ENCODE peak calls at places on chromosomes 1 and 21, in seven cellular contexts. One of them, this sample, is unnamed.

GRCh38 chr1:43272576-43273571 is 3.1 kb downstream of the TMEM125 start:
- DNase-seq in thoracic aorta: no peak
- DNase-seq in Calu3: no peak
- DNase-seq in mammary epithelial cell: no peak
- DNase-seq in tibial nerve: no peak
- DNase-seq in brain microvascular endothelial cell: no peak
- DNase-seq in AG04450: no peak
- DNase-seq in this sample: no peak

GRCh38 chr1:225998560-225999226 is 450 bp downstream of the SDE2 start:
- DNase-seq in thoracic aorta: no peak
- DNase-seq in Calu3: no peak
- DNase-seq in mammary epithelial cell: peak
- DNase-seq in tibial nerve: no peak
- DNase-seq in brain microvascular endothelial cell: peak
- DNase-seq in AG04450: no peak
- DNase-seq in this sample: no peak

GRCh38 chr1:9827558-9828185 is 3.9 kb upstream of the CLSTN1 start:
- DNase-seq in thoracic aorta: no peak
- DNase-seq in Calu3: no peak
- DNase-seq in mammary epithelial cell: no peak
- DNase-seq in tibial nerve: no peak
- DNase-seq in brain microvascular endothelial cell: no peak
- DNase-seq in AG04450: no peak
- DNase-seq in this sample: no peak

GRCh38 chr1:162854245-162854860 is 6.6 kb downstream of the CCDC190 start:
- DNase-seq in thoracic aorta: no peak
- DNase-seq in Calu3: peak
- DNase-seq in mammary epithelial cell: peak
- DNase-seq in tibial nerve: peak
- DNase-seq in brain microvascular endothelial cell: peak
- DNase-seq in AG04450: peak
- DNase-seq in this sample: no peak

GRCh38 chr1:229430761-229431269 is 3.1 kb downstream of the ACTA1 start:
- DNase-seq in thoracic aorta: no peak
- DNase-seq in Calu3: peak
- DNase-seq in mammary epithelial cell: no peak
- DNase-seq in tibial nerve: peak
- DNase-seq in brain microvascular endothelial cell: peak
- DNase-seq in AG04450: no peak
- DNase-seq in this sample: no peak

GRCh38 chr1:193187114-193187513 is 701 bp upstream of the B3GALT2 start:
- DNase-seq in thoracic aorta: no peak
- DNase-seq in Calu3: no peak
- DNase-seq in mammary epithelial cell: no peak
- DNase-seq in tibial nerve: no peak
- DNase-seq in brain microvascular endothelial cell: no peak
- DNase-seq in AG04450: no peak
- DNase-seq in this sample: no peak

GRCh38 chr1:200889571-200889970 is 5.1 kb upstream of the INAVA start:
- DNase-seq in thoracic aorta: no peak
- DNase-seq in Calu3: no peak
- DNase-seq in mammary epithelial cell: peak
- DNase-seq in tibial nerve: no peak
- DNase-seq in brain microvascular endothelial cell: no peak
- DNase-seq in AG04450: no peak
- DNase-seq in this sample: no peak

GRCh38 chr1:236066828-236067386 is 2.0 kb upstream of the NID1 start:
- DNase-seq in thoracic aorta: no peak
- DNase-seq in Calu3: no peak
- DNase-seq in mammary epithelial cell: no peak
- DNase-seq in tibial nerve: peak
- DNase-seq in brain microvascular endothelial cell: no peak
- DNase-seq in AG04450: no peak
- DNase-seq in this sample: no peak

GRCh38 chr1:15282810-15283474 is 35.9 kb downstream of the FHAD1 start:
- DNase-seq in thoracic aorta: no peak
- DNase-seq in Calu3: no peak
- DNase-seq in mammary epithelial cell: peak
- DNase-seq in tibial nerve: no peak
- DNase-seq in brain microvascular endothelial cell: no peak
- DNase-seq in AG04450: no peak
- DNase-seq in this sample: no peak

GRCh38 chr1:95604784-95605183 is 370.8 kb downstream of the RWDD3 start:
- DNase-seq in thoracic aorta: no peak
- DNase-seq in Calu3: no peak
- DNase-seq in mammary epithelial cell: no peak
- DNase-seq in tibial nerve: no peak
- DNase-seq in brain microvascular endothelial cell: no peak
- DNase-seq in AG04450: no peak
- DNase-seq in this sample: no peak

GRCh38 chr1:12542596-12543592 is 75.1 kb downstream of the DHRS3 start:
- DNase-seq in thoracic aorta: no peak
- DNase-seq in Calu3: no peak
- DNase-seq in mammary epithelial cell: no peak
- DNase-seq in tibial nerve: no peak
- DNase-seq in brain microvascular endothelial cell: no peak
- DNase-seq in AG04450: no peak
- DNase-seq in this sample: no peak

GRCh38 chr1:30087465-30087864 is 635.9 kb downstream of the MATN1 start:
- DNase-seq in thoracic aorta: no peak
- DNase-seq in Calu3: peak
- DNase-seq in mammary epithelial cell: no peak
- DNase-seq in tibial nerve: no peak
- DNase-seq in brain microvascular endothelial cell: no peak
- DNase-seq in AG04450: no peak
- DNase-seq in this sample: no peak

GRCh38 chr1:230798491-230798890 is 51.3 kb downstream of the CAPN9 start:
- DNase-seq in thoracic aorta: no peak
- DNase-seq in Calu3: no peak
- DNase-seq in mammary epithelial cell: no peak
- DNase-seq in tibial nerve: no peak
- DNase-seq in brain microvascular endothelial cell: no peak
- DNase-seq in AG04450: no peak
- DNase-seq in this sample: no peak

GRCh38 chr1:38758824-38759223 is 100.7 kb downstream of the RRAGC start:
- DNase-seq in thoracic aorta: no peak
- DNase-seq in Calu3: no peak
- DNase-seq in mammary epithelial cell: no peak
- DNase-seq in tibial nerve: no peak
- DNase-seq in brain microvascular endothelial cell: no peak
- DNase-seq in AG04450: no peak
- DNase-seq in this sample: no peak

GRCh38 chr1:206979379-206980043 is 9.3 kb upstream of the FCAMR start:
- DNase-seq in thoracic aorta: no peak
- DNase-seq in Calu3: no peak
- DNase-seq in mammary epithelial cell: peak
- DNase-seq in tibial nerve: no peak
- DNase-seq in brain microvascular endothelial cell: peak
- DNase-seq in AG04450: no peak
- DNase-seq in this sample: no peak
- TF ChIP-seq CTCF in thoracic aorta: no peak
- TF ChIP-seq CTCF in Calu3: peak
- TF ChIP-seq CTCF in mammary epithelial cell: peak
- TF ChIP-seq CTCF in tibial nerve: peak
- TF ChIP-seq CTCF in brain microvascular endothelial cell: peak
- TF ChIP-seq CTCF in AG04450: peak
- TF ChIP-seq CTCF in this sample: no peak

GRCh38 chr1:181013144-181013543 is 9.5 kb downstream of the STX6 start:
- DNase-seq in thoracic aorta: no peak
- DNase-seq in Calu3: no peak
- DNase-seq in mammary epithelial cell: no peak
- DNase-seq in tibial nerve: no peak
- DNase-seq in brain microvascular endothelial cell: no peak
- DNase-seq in AG04450: no peak
- DNase-seq in this sample: no peak

GRCh38 chr1:181018901-181019681 is 3.6 kb downstream of the STX6 start:
- DNase-seq in thoracic aorta: no peak
- DNase-seq in Calu3: no peak
- DNase-seq in mammary epithelial cell: peak
- DNase-seq in tibial nerve: no peak
- DNase-seq in brain microvascular endothelial cell: no peak
- DNase-seq in AG04450: no peak
- DNase-seq in this sample: no peak

GRCh38 chr1:181014431-181015257 is 8.0 kb downstream of the STX6 start:
- DNase-seq in thoracic aorta: no peak
- DNase-seq in Calu3: no peak
- DNase-seq in mammary epithelial cell: no peak
- DNase-seq in tibial nerve: no peak
- DNase-seq in brain microvascular endothelial cell: no peak
- DNase-seq in AG04450: no peak
- DNase-seq in this sample: no peak

GRCh38 chr1:181015258-181015630 is 7.4 kb downstream of the STX6 start:
- DNase-seq in thoracic aorta: no peak
- DNase-seq in Calu3: no peak
- DNase-seq in mammary epithelial cell: no peak
- DNase-seq in tibial nerve: no peak
- DNase-seq in brain microvascular endothelial cell: no peak
- DNase-seq in AG04450: no peak
- DNase-seq in this sample: no peak

GRCh38 chr1:181016563-181016962 is 6.1 kb downstream of the STX6 start:
- DNase-seq in thoracic aorta: no peak
- DNase-seq in Calu3: no peak
- DNase-seq in mammary epithelial cell: no peak
- DNase-seq in tibial nerve: no peak
- DNase-seq in brain microvascular endothelial cell: no peak
- DNase-seq in AG04450: no peak
- DNase-seq in this sample: no peak
- TF ChIP-seq CTCF in thoracic aorta: no peak
- TF ChIP-seq CTCF in Calu3: no peak
- TF ChIP-seq CTCF in mammary epithelial cell: no peak
- TF ChIP-seq CTCF in tibial nerve: no peak
- TF ChIP-seq CTCF in brain microvascular endothelial cell: no peak
- TF ChIP-seq CTCF in AG04450: no peak
- TF ChIP-seq CTCF in this sample: no peak

GRCh38 chr1:19447550-19447949 is 37.8 kb downstream of the CAPZB start:
- DNase-seq in thoracic aorta: no peak
- DNase-seq in Calu3: no peak
- DNase-seq in mammary epithelial cell: no peak
- DNase-seq in tibial nerve: no peak
- DNase-seq in brain microvascular endothelial cell: no peak
- DNase-seq in AG04450: no peak
- DNase-seq in this sample: no peak

GRCh38 chr1:19443321-19443720 is 42.0 kb downstream of the CAPZB start:
- DNase-seq in thoracic aorta: no peak
- DNase-seq in Calu3: no peak
- DNase-seq in mammary epithelial cell: no peak
- DNase-seq in tibial nerve: no peak
- DNase-seq in brain microvascular endothelial cell: no peak
- DNase-seq in AG04450: no peak
- DNase-seq in this sample: no peak

GRCh38 chr1:19444399-19445021 is 40.8 kb downstream of the CAPZB start:
- DNase-seq in thoracic aorta: no peak
- DNase-seq in Calu3: no peak
- DNase-seq in mammary epithelial cell: no peak
- DNase-seq in tibial nerve: no peak
- DNase-seq in brain microvascular endothelial cell: no peak
- DNase-seq in AG04450: no peak
- DNase-seq in this sample: no peak

GRCh38 chr1:19448491-19449439 is 36.6 kb downstream of the CAPZB start:
- DNase-seq in thoracic aorta: no peak
- DNase-seq in Calu3: no peak
- DNase-seq in mammary epithelial cell: peak
- DNase-seq in tibial nerve: peak
- DNase-seq in brain microvascular endothelial cell: no peak
- DNase-seq in AG04450: peak
- DNase-seq in this sample: no peak

DNA sequence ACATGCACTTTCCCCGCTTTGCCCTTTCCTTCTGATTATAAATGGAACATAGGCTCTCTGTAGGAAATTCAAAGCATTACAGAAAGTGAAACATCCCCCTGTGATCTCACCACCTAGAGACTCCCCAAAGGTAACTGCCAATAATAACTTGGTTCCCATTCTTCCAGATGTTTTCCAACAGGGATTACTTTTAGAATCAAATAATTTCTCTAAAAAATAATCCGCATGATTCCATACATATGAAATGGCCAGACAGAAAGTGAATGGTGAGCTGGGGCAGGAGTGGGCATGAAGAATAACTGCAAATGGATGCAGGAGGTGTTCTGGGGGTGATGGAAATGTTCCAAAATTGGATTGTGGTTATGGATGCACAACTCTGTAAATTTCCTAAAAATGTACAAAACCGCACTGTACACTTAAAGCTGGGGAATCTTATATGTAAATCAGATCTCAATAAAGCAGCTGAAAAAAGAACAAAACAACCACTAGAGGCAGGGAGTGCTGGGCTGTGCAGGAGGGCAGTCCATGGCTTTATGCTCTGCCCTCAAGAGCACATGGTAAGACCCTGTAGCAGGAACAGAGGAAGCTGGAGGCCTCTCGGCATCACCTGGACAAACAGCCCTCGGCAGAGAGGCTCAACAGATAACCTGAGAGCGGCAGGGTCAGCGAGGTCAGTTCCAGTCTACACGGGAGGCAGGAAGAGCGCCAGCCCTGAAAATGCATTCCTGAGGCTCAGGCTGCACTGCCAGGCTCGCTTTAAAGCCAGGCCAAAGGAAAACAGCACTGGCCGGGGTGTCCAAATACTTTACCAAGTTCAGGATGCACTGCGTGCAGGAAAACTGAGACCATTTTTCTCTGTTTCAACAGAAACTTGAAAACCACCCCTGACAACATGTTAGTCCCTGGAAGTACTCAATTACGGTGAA is 39.7 kb downstream of the CAPZB start:
- DNase-seq in thoracic aorta: no peak
- DNase-seq in Calu3: no peak
- DNase-seq in mammary epithelial cell: no peak
- DNase-seq in tibial nerve: no peak
- DNase-seq in brain microvascular endothelial cell: no peak
- DNase-seq in AG04450: no peak
- DNase-seq in this sample: no peak
- TF ChIP-seq CTCF in thoracic aorta: peak
- TF ChIP-seq CTCF in Calu3: peak
- TF ChIP-seq CTCF in mammary epithelial cell: peak
- TF ChIP-seq CTCF in tibial nerve: peak
- TF ChIP-seq CTCF in brain microvascular endothelial cell: peak
- TF ChIP-seq CTCF in AG04450: peak
- TF ChIP-seq CTCF in this sample: no peak

GRCh38 chr21:37578471-37579126 is 212.0 kb downstream of the DYRK1A start:
- DNase-seq in thoracic aorta: no peak
- DNase-seq in Calu3: no peak
- DNase-seq in mammary epithelial cell: no peak
- DNase-seq in tibial nerve: no peak
- DNase-seq in brain microvascular endothelial cell: no peak
- DNase-seq in AG04450: no peak
- DNase-seq in this sample: no peak

GRCh38 chr21:37579356-37579755 is 212.8 kb downstream of the DYRK1A start:
- DNase-seq in thoracic aorta: no peak
- DNase-seq in Calu3: no peak
- DNase-seq in mammary epithelial cell: no peak
- DNase-seq in tibial nerve: no peak
- DNase-seq in brain microvascular endothelial cell: no peak
- DNase-seq in AG04450: no peak
- DNase-seq in this sample: no peak

GRCh38 chr21:37575536-37576083 is 209.0 kb downstream of the DYRK1A start:
- DNase-seq in thoracic aorta: no peak
- DNase-seq in Calu3: no peak
- DNase-seq in mammary epithelial cell: no peak
- DNase-seq in tibial nerve: no peak
- DNase-seq in brain microvascular endothelial cell: no peak
- DNase-seq in AG04450: no peak
- DNase-seq in this sample: no peak

GRCh38 chr21:37582613-37583012 is 216.0 kb downstream of the DYRK1A start:
- DNase-seq in thoracic aorta: no peak
- DNase-seq in Calu3: peak
- DNase-seq in mammary epithelial cell: peak
- DNase-seq in tibial nerve: no peak
- DNase-seq in brain microvascular endothelial cell: peak
- DNase-seq in AG04450: peak
- DNase-seq in this sample: no peak

GRCh38 chr21:37580690-37581089 is 214.1 kb downstream of the DYRK1A start:
- DNase-seq in thoracic aorta: no peak
- DNase-seq in Calu3: no peak
- DNase-seq in mammary epithelial cell: no peak
- DNase-seq in tibial nerve: no peak
- DNase-seq in brain microvascular endothelial cell: no peak
- DNase-seq in AG04450: no peak
- DNase-seq in this sample: no peak
- TF ChIP-seq CTCF in thoracic aorta: no peak
- TF ChIP-seq CTCF in Calu3: no peak
- TF ChIP-seq CTCF in mammary epithelial cell: no peak
- TF ChIP-seq CTCF in tibial nerve: no peak
- TF ChIP-seq CTCF in brain microvascular endothelial cell: no peak
- TF ChIP-seq CTCF in AG04450: no peak
- TF ChIP-seq CTCF in this sample: no peak